ENCODE peak calls at places on chromosome X, in four cellular contexts. One of them, this sample, is unnamed.

GRCh38 chrX:39335447-39336235 is 534.4 kb downstream of the MID1IP1 start:
- DNase-seq in brain microvascular endothelial cell: no peak
- DNase-seq in cardiac fibroblast: no peak
- DNase-seq in stomach: no peak
- DNase-seq in this sample: no peak

GRCh38 chrX:35406386-35406785 is 391.8 kb upstream of the MAGEB16 start:
- DNase-seq in brain microvascular endothelial cell: no peak
- DNase-seq in cardiac fibroblast: no peak
- DNase-seq in stomach: no peak
- DNase-seq in this sample: no peak

GRCh38 chrX:12139934-12140611 is 1.8 kb downstream of the FRMPD4 start:
- DNase-seq in brain microvascular endothelial cell: no peak
- DNase-seq in cardiac fibroblast: peak; percentile 52
- DNase-seq in stomach: no peak
- DNase-seq in this sample: no peak

GRCh38 chrX:23494741-23495140 is 160.1 kb downstream of the PTCHD1 start:
- DNase-seq in brain microvascular endothelial cell: no peak
- DNase-seq in cardiac fibroblast: no peak
- DNase-seq in stomach: no peak
- DNase-seq in this sample: no peak

GRCh38 chrX:13646154-13646549 is 6.8 kb upstream of the TCEANC start:
- DNase-seq in brain microvascular endothelial cell: peak; percentile 72
- DNase-seq in cardiac fibroblast: peak; percentile 72
- DNase-seq in stomach: peak; percentile 71
- DNase-seq in this sample: peak; percentile 67

GRCh38 chrX:130120746-130121504 is 10.6 kb upstream of the ELF4 start:
- DNase-seq in brain microvascular endothelial cell: no peak
- DNase-seq in cardiac fibroblast: peak; percentile 84
- DNase-seq in stomach: peak; percentile 72
- DNase-seq in this sample: peak; percentile 81

GRCh38 chrX:150623583-150623982 is 55.2 kb downstream of the MTM1 start:
- DNase-seq in brain microvascular endothelial cell: no peak
- DNase-seq in cardiac fibroblast: no peak
- DNase-seq in stomach: no peak
- DNase-seq in this sample: no peak

GRCh38 chrX:70769659-70770232 is 138.8 kb downstream of the TEX11 start:
- DNase-seq in brain microvascular endothelial cell: no peak
- DNase-seq in cardiac fibroblast: peak; percentile 19
- DNase-seq in stomach: no peak
- DNase-seq in this sample: peak; percentile 46

GRCh38 chrX:35890699-35891098 is 28.8 kb upstream of the CFAP47 start:
- DNase-seq in brain microvascular endothelial cell: no peak
- DNase-seq in cardiac fibroblast: peak; percentile 14
- DNase-seq in stomach: peak; percentile 48
- DNase-seq in this sample: peak; percentile 88

GRCh38 chrX:34805951-34806350 is 136.6 kb upstream of the FAM47B start:
- DNase-seq in brain microvascular endothelial cell: no peak
- DNase-seq in cardiac fibroblast: no peak
- DNase-seq in stomach: no peak
- DNase-seq in this sample: no peak

GRCh38 chrX:47802589-47802988 is 34.1 kb upstream of the ZNF81 start:
- DNase-seq in brain microvascular endothelial cell: no peak
- DNase-seq in cardiac fibroblast: peak; percentile 35
- DNase-seq in stomach: no peak
- DNase-seq in this sample: no peak

GRCh38 chrX:120556251-120556650 is 4.5 kb downstream of the CUL4B start:
- DNase-seq in brain microvascular endothelial cell: no peak
- DNase-seq in cardiac fibroblast: no peak
- DNase-seq in stomach: no peak
- DNase-seq in this sample: no peak

GRCh38 chrX:22147942-22148341 is 115.8 kb downstream of the PHEX start:
- DNase-seq in brain microvascular endothelial cell: no peak
- DNase-seq in cardiac fibroblast: no peak
- DNase-seq in stomach: no peak
- DNase-seq in this sample: no peak

GRCh38 chrX:1164322-1165288 is 47.8 kb downstream of the CRLF2 start:
- DNase-seq in brain microvascular endothelial cell: no peak
- DNase-seq in cardiac fibroblast: peak; percentile 6
- DNase-seq in stomach: no peak
- DNase-seq in this sample: no peak

GRCh38 chrX:153494541-153495361 is at the start of gene BGN:
- DNase-seq in brain microvascular endothelial cell: no peak
- DNase-seq in cardiac fibroblast: peak; percentile 46
- DNase-seq in stomach: no peak
- DNase-seq in this sample: no peak

GRCh38 chrX:34218063-34218462 is 85.9 kb upstream of the FAM47A start:
- DNase-seq in brain microvascular endothelial cell: no peak
- DNase-seq in cardiac fibroblast: peak; percentile 0
- DNase-seq in stomach: no peak
- DNase-seq in this sample: no peak